ENCODE peak calls at places on chromosomes 3 and 15, in seven cellular contexts. U, V, C, I, H, K and M are unnamed samples.

GRCh38 chr3:43181202-43181910 is 75.5 kb upstream of the POMGNT2 start:
- DNase-seq in K (no peak), H (no peak), C (no peak), I (no peak), V (no peak), U (no peak), M (no peak)

GRCh38 chr15:85710340-85710842 is 84.3 kb downstream of the KLHL25 start:
- DNase-seq in C (no peak), V (no peak), I (no peak), U (no peak), K (no peak), H (no peak), M (no peak)

GRCh38 chr3:10205461-10206165 is 40.9 kb downstream of the IRAK2 start:
- DNase-seq in V (no peak), C (no peak), I (no peak), H (peak), U (peak), K (peak), M (no peak)

GRCh38 chr3:185021326-185021725 is 131.5 kb downstream of the C3orf70 start:
- DNase-seq in I (no peak), C (no peak), U (peak), H (no peak), K (peak), V (no peak), M (no peak)

GRCh38 chr15:100463515-100463914 is 65.2 kb downstream of the CERS3 start:
- DNase-seq in V (no peak), C (no peak), H (no peak), I (no peak), K (no peak), U (no peak), M (no peak)

GRCh38 chr15:56805466-56806146 is 72.3 kb upstream of the ZNF280D start:
- DNase-seq in H (peak), I (no peak), V (no peak), U (peak), K (peak), C (no peak), M (peak)

GRCh38 chr15:77021803-77022381 is 27.0 kb downstream of the PSTPIP1 start:
- DNase-seq in C (no peak), H (peak), I (peak), U (peak), K (peak), V (peak), M (no peak)

GRCh38 chr3:4978966-4979400 is 254 bp upstream of the BHLHE40 start:
- DNase-seq in U (peak), C (peak), I (peak), H (peak), V (peak), K (peak), M (no peak)

GRCh38 chr3:67335813-67336212 is 318.6 kb downstream of the SUCLG2 start:
- DNase-seq in U (no peak), K (no peak), V (peak), H (no peak), C (no peak), I (no peak), M (no peak)

GRCh38 chr3:17355591-17355990 is 386.8 kb downstream of the TBC1D5 start:
- DNase-seq in I (no peak), C (no peak), V (no peak), K (no peak), U (no peak), H (no peak), M (no peak)

GRCh38 chr3:55313701-55314100 is 173.4 kb downstream of the WNT5A start:
- DNase-seq in H (peak), U (no peak), I (no peak), V (no peak), K (no peak), C (no peak), M (no peak)

GRCh38 chr15:67199391-67199790 is 55.1 kb downstream of the AAGAB start:
- DNase-seq in H (no peak), V (no peak), K (peak), U (no peak), C (no peak), I (no peak), M (no peak)

GRCh38 chr3:82954486-82954885 is 1193.0 kb upstream of the GBE1 start:
- DNase-seq in H (no peak), K (no peak), I (no peak), U (no peak), V (no peak), C (no peak), M (no peak)

GRCh38 chr15:57296473-57297162 is 79.7 kb upstream of the CGNL1 start:
- DNase-seq in U (no peak), V (no peak), C (no peak), H (no peak), I (no peak), K (no peak), M (no peak)

GRCh38 chr3:138362536-138362935 is 14.2 kb downstream of the MRAS start:
- DNase-seq in V (no peak), H (no peak), U (no peak), I (no peak), K (no peak), C (no peak), M (no peak)

GRCh38 chr3:127929818-127930217 is 14.8 kb downstream of the KBTBD12 start:
- DNase-seq in H (no peak), U (no peak), K (no peak), I (no peak), V (no peak), C (no peak), M (no peak)
- H3K4me2 ChIP-seq in H (no peak), U (no peak), K (no peak), I (no peak), V (no peak), C (no peak), M (no peak)

GRCh38 chr3:100149713-100150112 is 35.4 kb upstream of the FILIP1L start:
- DNase-seq in K (no peak), C (no peak), U (no peak), V (no peak), I (no peak), H (no peak), M (no peak)
- H3K4me2 ChIP-seq in K (no peak), C (no peak), U (no peak), V (no peak), I (no peak), H (no peak), M (no peak)

GRCh38 chr3:111667170-111667569 is 72.0 kb upstream of the ZBED2 start:
- DNase-seq in H (no peak), K (no peak), I (no peak), V (no peak), C (no peak), U (no peak), M (no peak)
- H3K4me2 ChIP-seq in H (no peak), K (no peak), I (peak), V (peak), C (no peak), U (no peak), M (peak)

DNA sequence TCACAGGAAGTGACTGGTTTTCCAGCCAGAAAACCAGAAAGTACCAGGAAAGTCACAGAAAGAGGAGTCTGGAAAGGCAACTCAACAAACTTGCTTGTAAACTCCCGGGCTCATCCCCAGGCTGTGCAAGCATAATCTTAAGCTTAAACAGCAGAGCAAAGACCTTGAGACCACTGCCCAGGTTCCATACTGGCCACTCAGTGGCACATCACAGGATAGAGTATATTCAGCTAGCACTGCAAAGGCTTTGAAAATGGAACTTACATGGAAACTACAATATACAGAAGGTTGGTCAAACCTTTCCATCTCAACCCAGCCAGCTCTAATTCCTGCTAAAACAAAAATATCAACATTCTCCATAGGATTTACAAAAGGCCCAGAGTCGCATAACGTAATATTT is 20.1 kb downstream of the DMXL2 start:
- DNase-seq in K (no peak), V (no peak), C (no peak), U (no peak), H (no peak), I (no peak), M (no peak)
- H3K4me2 ChIP-seq in K (no peak), V (no peak), C (no peak), U (no peak), H (no peak), I (no peak), M (no peak)

GRCh38 chr3:64191822-64192221 is 33.4 kb downstream of the PRICKLE2 start:
- DNase-seq in U (no peak), V (no peak), I (no peak), H (no peak), C (no peak), K (no peak), M (no peak)

GRCh38 chr3:64186667-64187064 is 38.6 kb downstream of the PRICKLE2 start:
- DNase-seq in C (no peak), H (no peak), V (no peak), U (no peak), K (no peak), I (no peak), M (no peak)

GRCh38 chr3:64187065-64187959 is 38.0 kb downstream of the PRICKLE2 start:
- DNase-seq in I (no peak), U (peak), V (no peak), C (no peak), K (peak), H (peak), M (no peak)

GRCh38 chr3:64190517-64191515 is 34.5 kb downstream of the PRICKLE2 start:
- DNase-seq in H (peak), U (peak), C (no peak), K (peak), I (no peak), V (no peak), M (no peak)

DNA sequence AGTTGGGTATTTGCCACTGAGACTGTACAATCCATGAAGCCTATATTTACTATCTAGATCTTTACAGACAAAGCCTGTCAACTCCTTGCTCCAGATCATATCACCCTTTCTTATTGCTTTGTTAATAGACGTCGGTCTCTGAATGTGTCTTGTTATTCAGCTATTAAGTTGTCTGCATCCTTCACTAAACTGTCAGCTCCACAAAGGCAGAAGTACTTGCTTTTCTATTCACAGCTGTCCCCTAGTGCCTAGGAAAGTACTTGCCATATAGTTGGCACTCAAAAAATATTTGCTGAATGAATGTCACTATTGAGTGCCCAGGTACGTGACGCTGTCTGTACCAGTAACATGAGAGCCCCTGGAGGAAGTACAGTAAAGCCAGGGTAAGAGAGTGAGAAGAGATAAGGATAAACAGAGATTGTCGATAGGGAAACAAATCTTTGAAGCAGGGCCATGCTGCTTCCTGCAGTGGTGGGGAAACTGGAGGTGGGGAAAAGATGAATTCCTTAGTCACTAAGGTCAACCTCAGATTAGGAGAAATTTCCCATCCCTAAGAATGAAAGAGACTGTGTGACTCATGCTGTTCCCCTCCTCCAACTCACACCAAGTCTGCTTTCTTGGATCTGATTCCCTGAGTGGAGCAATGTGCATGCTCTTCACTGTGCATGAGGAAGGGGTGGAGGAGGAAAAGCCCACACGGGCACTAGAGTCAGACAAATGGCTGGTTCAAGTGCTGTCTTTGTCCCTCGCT is 36.3 kb downstream of the PRICKLE2 start:
- DNase-seq in H (peak), C (no peak), V (no peak), I (no peak), U (peak), K (peak), M (no peak)
- H3K4me2 ChIP-seq in H (peak), C (no peak), V (no peak), I (no peak), U (peak), K (peak), M (no peak)

DNA sequence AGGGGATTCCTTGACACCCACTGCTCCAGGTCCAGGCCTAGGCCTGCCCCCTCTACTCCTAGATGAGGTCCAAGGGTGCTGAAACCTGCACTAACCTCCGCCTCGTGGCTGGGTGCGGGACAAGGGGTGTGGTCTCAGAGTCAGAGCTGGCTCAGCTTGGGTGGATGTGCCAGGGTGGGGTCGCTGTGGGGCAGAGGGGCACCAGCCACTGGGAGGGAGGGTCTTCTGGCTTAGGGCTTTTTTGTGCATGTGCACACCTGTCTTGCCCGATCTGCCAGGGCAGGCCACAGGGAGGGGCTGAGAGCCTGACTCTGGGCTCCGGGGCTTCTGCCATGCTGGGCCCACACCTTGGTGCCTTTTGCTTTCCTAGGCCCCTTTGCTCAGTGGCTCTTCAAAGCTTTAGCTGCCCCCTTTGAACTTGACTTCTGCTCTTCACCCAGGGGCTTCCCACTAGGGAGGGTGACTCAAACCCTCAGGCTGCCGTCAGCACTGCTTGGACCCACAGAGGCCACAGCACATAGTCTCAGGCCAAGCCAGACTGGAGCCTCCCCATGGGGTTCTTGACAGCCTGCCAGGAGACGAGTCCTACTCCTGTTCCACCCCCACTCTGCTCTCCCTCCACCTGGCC is 73.0 kb downstream of the KLF13 start:
- DNase-seq in U (peak), H (no peak), I (no peak), V (no peak), C (no peak), K (peak), M (no peak)
- H3K4me2 ChIP-seq in U (peak), H (no peak), I (no peak), V (no peak), C (no peak), K (no peak), M (no peak)